ENCODE peak calls at places on chromosomes 1 and 21, in ten cellular contexts. I, W, U, H, O, V, M, N, G and L are unnamed samples.

GRCh38 chr1:9586147-9586766 is 2.5 kb upstream of the TMEM201 start:
- DNase-seq in I (no peak), W (no peak), U (no peak), H (no peak), O (no peak), V (no peak), M (no peak), N (no peak), G (no peak), L (no peak)

GRCh38 chr1:15410223-15410883 is 665 bp downstream of the EFHD2 start:
- DNase-seq in I (no peak), W (no peak), U (no peak), H (no peak), O (no peak), V (no peak), M (no peak), N (no peak), G (no peak), L (no peak)

GRCh38 chr21:46129846-46130651 is 25.3 kb downstream of the FTCD start:
- DNase-seq in I (no peak), W (no peak), U (no peak), H (no peak), O (no peak), V (no peak), M (peak), N (no peak), G (no peak), L (no peak)

GRCh38 chr1:117653195-117653594 is 47.3 kb downstream of the TENT5C start:
- DNase-seq in I (no peak), W (no peak), U (no peak), H (no peak), O (no peak), V (no peak), M (no peak), N (no peak), G (no peak), L (no peak)

GRCh38 chr1:22031214-22031962 is 21.1 kb upstream of the CDC42 start:
- DNase-seq in I (no peak), W (no peak), U (no peak), H (no peak), O (no peak), V (no peak), M (no peak), N (peak), G (peak), L (no peak)

GRCh38 chr21:34274001-34274400 is 89.8 kb upstream of the KCNE2 start:
- DNase-seq in I (no peak), W (no peak), U (no peak), H (no peak), O (no peak), V (peak), M (no peak), N (no peak), G (no peak), L (no peak)

GRCh38 chr1:20279507-20279906 is 11.2 kb upstream of the VWA5B1 start:
- DNase-seq in I (peak), W (no peak), U (no peak), H (no peak), O (no peak), V (peak), M (no peak), N (no peak), G (no peak), L (no peak)

GRCh38 chr1:2076826-2077225 is 26.6 kb downstream of the PRKCZ start:
- DNase-seq in I (no peak), W (no peak), U (no peak), H (no peak), O (no peak), V (no peak), M (no peak), N (no peak), G (no peak), L (no peak)

GRCh38 chr1:115530407-115530806 is 111.4 kb upstream of the VANGL1 start:
- DNase-seq in I (no peak), W (no peak), U (no peak), H (no peak), O (no peak), V (no peak), M (no peak), N (no peak), G (no peak), L (no peak)

GRCh38 chr1:156602557-156602993 is 1.3 kb upstream of the GPATCH4 start:
- DNase-seq in I (no peak), W (no peak), U (no peak), H (peak), O (no peak), V (peak), M (no peak), N (no peak), G (no peak), L (no peak)

GRCh38 chr1:30982937-30983336 is 74.4 kb upstream of the SDC3 start:
- DNase-seq in I (no peak), W (no peak), U (peak), H (no peak), O (no peak), V (no peak), M (no peak), N (no peak), G (no peak), L (no peak)
- TF ChIP-seq CTCF in I (no peak), W (no peak), U (no peak), H (peak), O (no peak), V (no peak), M (no peak), N (no peak), G (no peak), L (no peak)

GRCh38 chr1:66712819-66713218 is 39.4 kb upstream of the DYNLT5 start:
- DNase-seq in I (no peak), W (no peak), U (no peak), H (no peak), O (no peak), V (no peak), M (no peak), N (no peak), G (no peak), L (no peak)

GRCh38 chr1:66711420-66711819 is 40.8 kb upstream of the DYNLT5 start:
- DNase-seq in I (no peak), W (no peak), U (no peak), H (no peak), O (no peak), V (no peak), M (no peak), N (no peak), G (no peak), L (no peak)
- TF ChIP-seq CTCF in I (no peak), W (no peak), U (no peak), H (peak), O (no peak), V (peak), M (peak), N (no peak), G (peak), L (no peak)

DNA sequence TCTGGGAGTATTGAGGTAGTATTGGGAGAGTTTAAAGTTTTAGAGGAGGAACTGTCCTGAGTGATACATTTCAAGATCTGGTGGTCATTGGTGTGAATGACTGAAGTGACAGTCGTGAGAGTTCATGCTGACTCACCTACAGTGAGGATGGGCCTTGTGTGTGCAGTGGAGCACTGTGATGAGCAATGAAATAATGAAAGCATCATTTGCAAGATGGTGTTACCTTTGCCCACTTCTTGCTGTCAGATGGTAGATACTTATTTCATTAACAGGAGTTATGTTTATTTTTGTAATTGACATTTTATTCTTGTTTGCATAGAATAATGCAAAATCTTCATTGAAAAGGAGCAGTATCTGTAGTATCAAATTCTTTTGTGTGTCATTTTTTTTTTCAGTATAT is 29.0 kb downstream of the POU2F1 start:
- DNase-seq in I (no peak), W (no peak), U (no peak), H (no peak), O (no peak), V (no peak), M (no peak), N (no peak), G (no peak), L (no peak)
- TF ChIP-seq CTCF in I (no peak), W (no peak), U (no peak), H (no peak), O (no peak), V (no peak), M (no peak), N (no peak), G (no peak), L (no peak)

GRCh38 chr1:14111121-14111520 is 411.1 kb downstream of the PRDM2 start:
- DNase-seq in I (no peak), W (no peak), U (no peak), H (peak), O (no peak), V (no peak), M (no peak), N (no peak), G (no peak), L (no peak)

GRCh38 chr1:14115976-14116375 is 416.0 kb downstream of the PRDM2 start:
- DNase-seq in I (no peak), W (no peak), U (no peak), H (no peak), O (no peak), V (no peak), M (no peak), N (no peak), G (no peak), L (no peak)

GRCh38 chr1:14113271-14113670 is 413.3 kb downstream of the PRDM2 start:
- DNase-seq in I (no peak), W (no peak), U (no peak), H (no peak), O (no peak), V (no peak), M (no peak), N (no peak), G (no peak), L (no peak)

GRCh38 chr1:14112613-14113012 is 412.6 kb downstream of the PRDM2 start:
- DNase-seq in I (no peak), W (no peak), U (no peak), H (no peak), O (no peak), V (no peak), M (no peak), N (no peak), G (no peak), L (no peak)

GRCh38 chr1:14113841-14114567 is 414.0 kb downstream of the PRDM2 start:
- DNase-seq in I (no peak), W (no peak), U (peak), H (peak), O (peak), V (peak), M (peak), N (peak), G (no peak), L (no peak)
- TF ChIP-seq CTCF in I (no peak), W (peak), U (no peak), H (peak), O (peak), V (peak), M (peak), N (peak), G (peak), L (no peak)

GRCh38 chr1:54274448-54274847 is 74.5 kb downstream of the MRPL37 start:
- DNase-seq in I (peak), W (no peak), U (no peak), H (no peak), O (no peak), V (no peak), M (no peak), N (no peak), G (no peak), L (no peak)
- TF ChIP-seq CTCF in I (no peak), W (no peak), U (no peak), H (no peak), O (no peak), V (peak), M (peak), N (no peak), G (peak), L (no peak)

GRCh38 chr21:26842300-26842699 is 2.9 kb downstream of the ADAMTS1 start:
- DNase-seq in I (no peak), W (no peak), U (no peak), H (no peak), O (no peak), V (peak), M (no peak), N (no peak), G (no peak), L (no peak)

GRCh38 chr21:26840912-26841311 is 4.3 kb downstream of the ADAMTS1 start:
- DNase-seq in I (peak), W (no peak), U (no peak), H (no peak), O (no peak), V (peak), M (peak), N (no peak), G (no peak), L (no peak)

GRCh38 chr21:26842976-26843911 is 2.0 kb downstream of the ADAMTS1 start:
- DNase-seq in I (peak), W (no peak), U (no peak), H (peak), O (peak), V (peak), M (peak), N (peak), G (no peak), L (no peak)

GRCh38 chr21:26837539-26837938 is 7.7 kb downstream of the ADAMTS1 start:
- DNase-seq in I (no peak), W (no peak), U (no peak), H (no peak), O (no peak), V (no peak), M (no peak), N (no peak), G (no peak), L (no peak)

GRCh38 chr21:26840206-26840605 is 5.0 kb downstream of the ADAMTS1 start:
- DNase-seq in I (no peak), W (no peak), U (no peak), H (no peak), O (no peak), V (no peak), M (no peak), N (no peak), G (no peak), L (no peak)
- TF ChIP-seq CTCF in I (no peak), W (no peak), U (no peak), H (no peak), O (no peak), V (no peak), M (no peak), N (no peak), G (no peak), L (no peak)

DNA sequence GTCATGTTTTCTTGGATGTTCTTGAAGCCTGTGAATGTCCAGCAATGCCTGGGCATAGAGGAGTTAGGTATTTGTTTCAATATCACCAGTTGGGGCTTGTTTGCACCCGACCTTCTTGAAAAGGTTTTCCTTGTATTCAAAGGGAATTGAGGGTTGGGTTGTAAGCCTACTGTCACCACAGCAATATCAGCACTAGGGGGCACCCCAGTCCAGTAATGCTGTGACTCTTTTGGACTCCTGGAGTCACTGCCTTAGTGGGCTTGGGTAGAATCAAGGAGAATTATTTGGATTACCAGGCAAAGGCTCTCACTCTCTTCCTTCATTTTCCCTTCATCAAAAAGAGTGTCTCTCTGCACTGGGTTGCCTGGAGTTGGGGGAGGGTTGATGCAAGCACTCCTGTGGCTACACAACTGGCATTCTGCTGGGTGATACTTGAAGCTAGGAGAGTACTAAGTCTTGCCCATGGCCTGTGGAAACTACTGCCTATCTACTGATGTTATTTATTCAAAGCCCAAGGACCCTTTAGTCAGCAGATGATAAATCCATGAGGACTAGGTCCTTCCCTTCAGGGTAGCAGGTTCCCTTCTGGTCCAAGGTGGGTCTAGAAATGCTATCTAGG is 34.5 kb downstream of the OR10R2 start:
- DNase-seq in I (peak), W (peak), U (peak), H (peak), O (peak), V (peak), M (no peak), N (no peak), G (peak), L (no peak)
- TF ChIP-seq CTCF in I (peak), W (peak), U (peak), H (peak), O (peak), V (peak), M (peak), N (peak), G (peak), L (no peak)